ENCODE peak calls at places on chromosomes 13 and 19, in eight cellular contexts. One of them, this sample, is unnamed. For H3K4me1, the result is how much of the 10 kb centered on the place peaks cover.

GRCh38 chr19:15265849-15266248 is 33.6 kb upstream of the EPHX3 start:
- DNase-seq in trophoblast cell: no peak
- DNase-seq in neural progenitor cell: no peak
- DNase-seq in mammary epithelial cell: peak
- DNase-seq in effector memory CD4-positive, alpha-beta T cell: no peak
- DNase-seq in gastrocnemius medialis: peak
- DNase-seq in naive thymus-derived CD4-positive, alpha-beta T cell: no peak
- DNase-seq in CD4-positive, alpha-beta memory T cell: no peak
- DNase-seq in this sample: peak

GRCh38 chr13:31431722-31432137 is 232.0 kb downstream of the B3GLCT start:
- DNase-seq in neural progenitor cell: peak
- DNase-seq in mammary epithelial cell: peak
- DNase-seq in trophoblast cell: peak
- DNase-seq in CD4-positive, alpha-beta memory T cell: peak
- DNase-seq in naive thymus-derived CD4-positive, alpha-beta T cell: no peak
- DNase-seq in effector memory CD4-positive, alpha-beta T cell: peak
- DNase-seq in gastrocnemius medialis: no peak
- DNase-seq in this sample: peak

GRCh38 chr13:26011996-26012688 is 39.7 kb downstream of the SHISA2 start:
- DNase-seq in CD4-positive, alpha-beta memory T cell: peak
- DNase-seq in naive thymus-derived CD4-positive, alpha-beta T cell: peak
- DNase-seq in mammary epithelial cell: no peak
- DNase-seq in gastrocnemius medialis: no peak
- DNase-seq in effector memory CD4-positive, alpha-beta T cell: peak
- DNase-seq in trophoblast cell: no peak
- DNase-seq in neural progenitor cell: no peak
- DNase-seq in this sample: no peak

GRCh38 chr19:45667620-45668341 is at the start of gene GIPR:
- DNase-seq in trophoblast cell: peak
- DNase-seq in mammary epithelial cell: peak
- DNase-seq in effector memory CD4-positive, alpha-beta T cell: peak
- DNase-seq in naive thymus-derived CD4-positive, alpha-beta T cell: no peak
- DNase-seq in gastrocnemius medialis: no peak
- DNase-seq in neural progenitor cell: peak
- DNase-seq in CD4-positive, alpha-beta memory T cell: peak
- DNase-seq in this sample: peak

GRCh38 chr19:35347171-35347929 is at the start of gene FFAR1:
- DNase-seq in mammary epithelial cell: no peak
- DNase-seq in neural progenitor cell: no peak
- DNase-seq in trophoblast cell: peak
- DNase-seq in CD4-positive, alpha-beta memory T cell: peak
- DNase-seq in effector memory CD4-positive, alpha-beta T cell: peak
- DNase-seq in gastrocnemius medialis: no peak
- DNase-seq in naive thymus-derived CD4-positive, alpha-beta T cell: peak
- DNase-seq in this sample: no peak

GRCh38 chr19:49854861-49855263 is 3.9 kb downstream of the PTOV1 start:
- DNase-seq in neural progenitor cell: no peak
- DNase-seq in CD4-positive, alpha-beta memory T cell: no peak
- DNase-seq in effector memory CD4-positive, alpha-beta T cell: no peak
- DNase-seq in mammary epithelial cell: no peak
- DNase-seq in gastrocnemius medialis: no peak
- DNase-seq in trophoblast cell: no peak
- DNase-seq in naive thymus-derived CD4-positive, alpha-beta T cell: no peak
- DNase-seq in this sample: no peak

GRCh38 chr19:16233836-16234551 is 36.3 kb downstream of the AP1M1 start:
- DNase-seq in neural progenitor cell: no peak
- DNase-seq in effector memory CD4-positive, alpha-beta T cell: no peak
- DNase-seq in mammary epithelial cell: no peak
- DNase-seq in naive thymus-derived CD4-positive, alpha-beta T cell: no peak
- DNase-seq in gastrocnemius medialis: no peak
- DNase-seq in trophoblast cell: no peak
- DNase-seq in CD4-positive, alpha-beta memory T cell: no peak
- DNase-seq in this sample: no peak

GRCh38 chr19:33774751-33775150 is 21.9 kb upstream of the KCTD15 start:
- DNase-seq in effector memory CD4-positive, alpha-beta T cell: no peak
- DNase-seq in mammary epithelial cell: no peak
- DNase-seq in gastrocnemius medialis: no peak
- DNase-seq in neural progenitor cell: no peak
- DNase-seq in CD4-positive, alpha-beta memory T cell: no peak
- DNase-seq in trophoblast cell: no peak
- DNase-seq in naive thymus-derived CD4-positive, alpha-beta T cell: no peak
- DNase-seq in this sample: no peak

GRCh38 chr13:91078093-91078679 is 269.3 kb upstream of the MIR17HG start:
- DNase-seq in naive thymus-derived CD4-positive, alpha-beta T cell: no peak
- DNase-seq in effector memory CD4-positive, alpha-beta T cell: no peak
- DNase-seq in CD4-positive, alpha-beta memory T cell: no peak
- DNase-seq in gastrocnemius medialis: no peak
- DNase-seq in mammary epithelial cell: no peak
- DNase-seq in trophoblast cell: no peak
- DNase-seq in neural progenitor cell: peak
- DNase-seq in this sample: no peak

GRCh38 chr19:53958168-53958571 is 4.6 kb upstream of the CACNG8 start:
- DNase-seq in neural progenitor cell: peak
- DNase-seq in gastrocnemius medialis: no peak
- DNase-seq in trophoblast cell: no peak
- DNase-seq in naive thymus-derived CD4-positive, alpha-beta T cell: no peak
- DNase-seq in CD4-positive, alpha-beta memory T cell: no peak
- DNase-seq in effector memory CD4-positive, alpha-beta T cell: no peak
- DNase-seq in mammary epithelial cell: no peak
- DNase-seq in this sample: no peak

GRCh38 chr13:100646030-100646673 is 28.4 kb downstream of the TMTC4 start:
- DNase-seq in trophoblast cell: peak
- DNase-seq in effector memory CD4-positive, alpha-beta T cell: no peak
- DNase-seq in CD4-positive, alpha-beta memory T cell: no peak
- DNase-seq in mammary epithelial cell: peak
- DNase-seq in naive thymus-derived CD4-positive, alpha-beta T cell: no peak
- DNase-seq in neural progenitor cell: peak
- DNase-seq in gastrocnemius medialis: no peak
- DNase-seq in this sample: no peak

GRCh38 chr19:47243364-47243775 is 12.4 kb upstream of the BBC3 start:
- DNase-seq in trophoblast cell: no peak
- DNase-seq in neural progenitor cell: no peak
- DNase-seq in mammary epithelial cell: no peak
- DNase-seq in effector memory CD4-positive, alpha-beta T cell: no peak
- DNase-seq in naive thymus-derived CD4-positive, alpha-beta T cell: no peak
- DNase-seq in CD4-positive, alpha-beta memory T cell: no peak
- DNase-seq in gastrocnemius medialis: no peak
- DNase-seq in this sample: no peak

GRCh38 chr13:79360064-79360463 is 46.0 kb downstream of the RBM26 start:
- DNase-seq in effector memory CD4-positive, alpha-beta T cell: no peak
- DNase-seq in trophoblast cell: no peak
- DNase-seq in naive thymus-derived CD4-positive, alpha-beta T cell: no peak
- DNase-seq in neural progenitor cell: no peak
- DNase-seq in mammary epithelial cell: no peak
- DNase-seq in CD4-positive, alpha-beta memory T cell: no peak
- DNase-seq in gastrocnemius medialis: no peak
- DNase-seq in this sample: no peak

GRCh38 chr13:30978981-30979956 is 46.8 kb downstream of the TEX26 start:
- DNase-seq in mammary epithelial cell: no peak
- DNase-seq in effector memory CD4-positive, alpha-beta T cell: peak
- DNase-seq in CD4-positive, alpha-beta memory T cell: peak
- DNase-seq in trophoblast cell: no peak
- DNase-seq in gastrocnemius medialis: no peak
- DNase-seq in naive thymus-derived CD4-positive, alpha-beta T cell: peak
- DNase-seq in neural progenitor cell: peak
- DNase-seq in this sample: no peak

GRCh38 chr19:38837656-38838121 is 6.1 kb upstream of the ECH1 start:
- DNase-seq in trophoblast cell: peak
- DNase-seq in effector memory CD4-positive, alpha-beta T cell: no peak
- DNase-seq in gastrocnemius medialis: no peak
- DNase-seq in mammary epithelial cell: peak
- DNase-seq in CD4-positive, alpha-beta memory T cell: no peak
- DNase-seq in neural progenitor cell: no peak
- DNase-seq in naive thymus-derived CD4-positive, alpha-beta T cell: no peak
- DNase-seq in this sample: no peak

GRCh38 chr19:7595466-7596133 is at the start of gene CAMSAP3:
- DNase-seq in trophoblast cell: peak
- DNase-seq in effector memory CD4-positive, alpha-beta T cell: no peak
- DNase-seq in naive thymus-derived CD4-positive, alpha-beta T cell: peak
- DNase-seq in gastrocnemius medialis: no peak
- DNase-seq in mammary epithelial cell: peak
- DNase-seq in CD4-positive, alpha-beta memory T cell: no peak
- DNase-seq in neural progenitor cell: peak
- DNase-seq in this sample: no peak

GRCh38 chr19:16889883-16890460 is 1.2 kb downstream of the F2RL3 start:
- DNase-seq in effector memory CD4-positive, alpha-beta T cell: no peak
- DNase-seq in neural progenitor cell: no peak
- DNase-seq in gastrocnemius medialis: no peak
- DNase-seq in CD4-positive, alpha-beta memory T cell: no peak
- DNase-seq in naive thymus-derived CD4-positive, alpha-beta T cell: no peak
- DNase-seq in mammary epithelial cell: no peak
- DNase-seq in trophoblast cell: no peak
- DNase-seq in this sample: no peak

GRCh38 chr19:362154-362553 is 17.6 kb upstream of the MIER2 start:
- DNase-seq in effector memory CD4-positive, alpha-beta T cell: no peak
- DNase-seq in naive thymus-derived CD4-positive, alpha-beta T cell: no peak
- DNase-seq in gastrocnemius medialis: no peak
- DNase-seq in trophoblast cell: no peak
- DNase-seq in CD4-positive, alpha-beta memory T cell: no peak
- DNase-seq in mammary epithelial cell: no peak
- DNase-seq in neural progenitor cell: no peak
- DNase-seq in this sample: no peak

GRCh38 chr13:94712287-94712811 is at the start of gene SOX21:
- DNase-seq in naive thymus-derived CD4-positive, alpha-beta T cell: no peak
- DNase-seq in trophoblast cell: no peak
- DNase-seq in mammary epithelial cell: peak
- DNase-seq in gastrocnemius medialis: no peak
- DNase-seq in CD4-positive, alpha-beta memory T cell: no peak
- DNase-seq in effector memory CD4-positive, alpha-beta T cell: no peak
- DNase-seq in neural progenitor cell: peak
- DNase-seq in this sample: no peak

GRCh38 chr19:16509141-16510061 is 13.2 kb downstream of the C19orf44 start:
- DNase-seq in trophoblast cell: peak
- DNase-seq in CD4-positive, alpha-beta memory T cell: no peak
- DNase-seq in mammary epithelial cell: peak
- DNase-seq in naive thymus-derived CD4-positive, alpha-beta T cell: no peak
- DNase-seq in effector memory CD4-positive, alpha-beta T cell: no peak
- DNase-seq in neural progenitor cell: no peak
- DNase-seq in gastrocnemius medialis: no peak
- DNase-seq in this sample: peak

GRCh38 chr19:56750658-56751057 is 79.1 kb upstream of the ZNF835 start:
- DNase-seq in naive thymus-derived CD4-positive, alpha-beta T cell: no peak
- DNase-seq in effector memory CD4-positive, alpha-beta T cell: no peak
- DNase-seq in gastrocnemius medialis: no peak
- DNase-seq in trophoblast cell: no peak
- DNase-seq in CD4-positive, alpha-beta memory T cell: no peak
- DNase-seq in neural progenitor cell: no peak
- DNase-seq in mammary epithelial cell: no peak
- DNase-seq in this sample: no peak

GRCh38 chr13:111275382-111275781 is 45.1 kb upstream of the TEX29 start:
- DNase-seq in gastrocnemius medialis: no peak
- DNase-seq in trophoblast cell: no peak
- DNase-seq in effector memory CD4-positive, alpha-beta T cell: no peak
- DNase-seq in CD4-positive, alpha-beta memory T cell: no peak
- DNase-seq in mammary epithelial cell: no peak
- DNase-seq in neural progenitor cell: no peak
- DNase-seq in naive thymus-derived CD4-positive, alpha-beta T cell: no peak
- DNase-seq in this sample: no peak

GRCh38 chr13:38641164-38641948 is 45.5 kb upstream of the FREM2 start:
- DNase-seq in trophoblast cell: no peak
- DNase-seq in gastrocnemius medialis: no peak
- DNase-seq in CD4-positive, alpha-beta memory T cell: no peak
- DNase-seq in effector memory CD4-positive, alpha-beta T cell: no peak
- DNase-seq in mammary epithelial cell: no peak
- DNase-seq in naive thymus-derived CD4-positive, alpha-beta T cell: no peak
- DNase-seq in neural progenitor cell: no peak
- DNase-seq in this sample: no peak

DNA sequence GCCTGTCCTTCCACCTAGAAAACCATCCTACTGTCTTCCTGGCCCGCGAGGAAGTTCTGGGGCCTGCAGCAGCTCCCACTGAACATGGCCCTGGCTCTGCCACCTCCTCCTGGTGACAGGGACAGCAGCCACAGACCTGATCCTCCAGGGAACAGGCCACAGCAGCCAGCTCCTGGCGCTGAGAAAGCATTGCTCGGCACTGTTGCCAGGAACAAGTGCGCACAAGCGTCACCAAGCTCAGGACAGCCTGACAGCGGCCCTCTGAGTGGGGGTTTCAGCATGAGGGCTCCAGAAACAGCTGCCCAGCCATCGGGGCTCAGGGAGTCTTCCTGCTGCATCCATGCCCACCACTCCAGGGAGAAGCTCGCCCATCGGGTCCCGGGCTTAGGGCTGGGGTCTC is 21.9 kb downstream of the AP3D1 start:
- DNase-seq in mammary epithelial cell: no peak
- DNase-seq in gastrocnemius medialis: no peak
- DNase-seq in effector memory CD4-positive, alpha-beta T cell: no peak
- DNase-seq in CD4-positive, alpha-beta memory T cell: no peak
- DNase-seq in trophoblast cell: no peak
- DNase-seq in neural progenitor cell: no peak
- DNase-seq in naive thymus-derived CD4-positive, alpha-beta T cell: no peak
- DNase-seq in this sample: no peak
- H3K27ac ChIP-seq in mammary epithelial cell: no peak
- H3K27ac ChIP-seq in gastrocnemius medialis: no peak
- H3K27ac ChIP-seq in effector memory CD4-positive, alpha-beta T cell: no peak
- H3K27ac ChIP-seq in CD4-positive, alpha-beta memory T cell: no peak
- H3K27ac ChIP-seq in trophoblast cell: no peak
- H3K27ac ChIP-seq in neural progenitor cell: no peak
- H3K27ac ChIP-seq in naive thymus-derived CD4-positive, alpha-beta T cell: no peak
- H3K27ac ChIP-seq in this sample: peak

GRCh38 chr19:43755256-43755801 is 567 bp upstream of the SMG9 start:
- DNase-seq in neural progenitor cell: peak
- DNase-seq in gastrocnemius medialis: peak
- DNase-seq in effector memory CD4-positive, alpha-beta T cell: peak
- DNase-seq in naive thymus-derived CD4-positive, alpha-beta T cell: peak
- DNase-seq in CD4-positive, alpha-beta memory T cell: peak
- DNase-seq in trophoblast cell: peak
- DNase-seq in mammary epithelial cell: peak
- DNase-seq in this sample: peak
- H3K4me1 ChIP-seq in neural progenitor cell: under half
- H3K4me1 ChIP-seq in gastrocnemius medialis: under half
- H3K4me1 ChIP-seq in effector memory CD4-positive, alpha-beta T cell: under half
- H3K4me1 ChIP-seq in naive thymus-derived CD4-positive, alpha-beta T cell: under half
- H3K4me1 ChIP-seq in CD4-positive, alpha-beta memory T cell: under half
- H3K4me1 ChIP-seq in trophoblast cell: under half
- H3K4me1 ChIP-seq in mammary epithelial cell: half or more
- H3K4me1 ChIP-seq in this sample: under half

GRCh38 chr13:76884571-76885202 is 1.5 kb downstream of the KCTD12 start:
- DNase-seq in naive thymus-derived CD4-positive, alpha-beta T cell: peak
- DNase-seq in mammary epithelial cell: peak
- DNase-seq in trophoblast cell: no peak
- DNase-seq in gastrocnemius medialis: no peak
- DNase-seq in effector memory CD4-positive, alpha-beta T cell: no peak
- DNase-seq in CD4-positive, alpha-beta memory T cell: no peak
- DNase-seq in neural progenitor cell: no peak
- DNase-seq in this sample: no peak
- H3K27ac ChIP-seq in naive thymus-derived CD4-positive, alpha-beta T cell: peak
- H3K27ac ChIP-seq in mammary epithelial cell: peak
- H3K27ac ChIP-seq in trophoblast cell: no peak
- H3K27ac ChIP-seq in gastrocnemius medialis: peak
- H3K27ac ChIP-seq in effector memory CD4-positive, alpha-beta T cell: peak
- H3K27ac ChIP-seq in CD4-positive, alpha-beta memory T cell: no peak
- H3K27ac ChIP-seq in neural progenitor cell: no peak
- H3K27ac ChIP-seq in this sample: peak

DNA sequence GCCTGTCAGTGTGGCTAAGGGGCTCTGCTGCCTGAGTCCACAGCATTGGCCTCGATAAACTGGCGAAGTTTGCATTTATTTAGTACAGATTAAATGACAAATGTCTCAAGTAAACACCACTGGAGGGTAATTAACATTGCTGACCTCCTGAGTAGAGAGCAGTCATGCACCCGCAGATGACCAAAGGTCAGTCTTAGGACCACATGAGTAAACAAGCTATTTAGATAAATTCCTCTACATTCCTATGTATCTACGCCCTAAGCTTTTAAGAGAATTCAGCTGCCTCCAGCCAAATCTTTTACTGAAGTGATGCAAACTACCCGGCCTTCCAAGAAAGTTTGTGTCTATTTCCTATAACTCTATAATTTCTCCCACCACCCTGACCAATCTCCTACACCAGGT is 22.9 kb downstream of the CD70 start:
- DNase-seq in gastrocnemius medialis: no peak
- DNase-seq in trophoblast cell: peak
- DNase-seq in neural progenitor cell: no peak
- DNase-seq in mammary epithelial cell: no peak
- DNase-seq in naive thymus-derived CD4-positive, alpha-beta T cell: no peak
- DNase-seq in effector memory CD4-positive, alpha-beta T cell: no peak
- DNase-seq in CD4-positive, alpha-beta memory T cell: no peak
- DNase-seq in this sample: no peak
- H3K4me1 ChIP-seq in gastrocnemius medialis: under half
- H3K4me1 ChIP-seq in trophoblast cell: under half
- H3K4me1 ChIP-seq in neural progenitor cell: under half
- H3K4me1 ChIP-seq in mammary epithelial cell: under half
- H3K4me1 ChIP-seq in naive thymus-derived CD4-positive, alpha-beta T cell: under half
- H3K4me1 ChIP-seq in effector memory CD4-positive, alpha-beta T cell: under half
- H3K4me1 ChIP-seq in CD4-positive, alpha-beta memory T cell: under half
- H3K4me1 ChIP-seq in this sample: under half